ENCODE peak calls at places on chromosomes 12 and 14, in four cellular contexts. P, G, X and J are unnamed samples.

GRCh38 chr12:1830981-1831930 is 10.9 kb downstream of the LRTM2 start:
- DNase-seq in G (peak), P (peak), X (no peak), J (peak)

GRCh38 chr12:98416845-98417244 is 98.5 kb upstream of the TMPO start:
- DNase-seq in G (no peak), P (peak), X (no peak), J (no peak)

GRCh38 chr14:79514700-79515099 is 696.6 kb downstream of the DIO2 start:
- DNase-seq in P (no peak), X (no peak), G (no peak), J (no peak)

GRCh38 chr14:50069325-50069724 is 47.0 kb downstream of the VCPKMT start:
- DNase-seq in P (no peak), G (no peak), X (no peak), J (no peak)

GRCh38 chr14:29528889-29529288 is 398.8 kb downstream of the PRKD1 start:
- DNase-seq in G (no peak), P (no peak), X (no peak), J (no peak)

GRCh38 chr12:50201987-50202521 is 34.9 kb upstream of the CERS5 start:
- DNase-seq in P (no peak), G (no peak), X (no peak), J (no peak)

GRCh38 chr12:116346222-116346621 is 68.7 kb upstream of the MED13L start:
- DNase-seq in P (peak), G (no peak), X (no peak), J (no peak)

GRCh38 chr12:85529896-85530295 is 249.9 kb downstream of the ALX1 start:
- DNase-seq in G (no peak), P (no peak), X (no peak), J (no peak)

GRCh38 chr14:101151226-101151929 is 247.9 kb upstream of the RTL1 start:
- DNase-seq in G (no peak), X (no peak), P (peak), J (no peak)

GRCh38 chr14:64569108-64570045 is 19.6 kb downstream of the PPP1R36 start:
- DNase-seq in X (no peak), G (no peak), P (no peak), J (no peak)

GRCh38 chr12:23950775-23951391 is 1.4 kb upstream of the SOX5 start:
- DNase-seq in P (no peak), X (no peak), G (no peak), J (no peak)

GRCh38 chr14:53954551-53955233 is 1.9 kb downstream of the BMP4 start:
- DNase-seq in X (no peak), P (no peak), G (no peak), J (no peak)

GRCh38 chr12:3724096-3724805 is 28.7 kb downstream of the CRACR2A start:
- DNase-seq in G (no peak), P (no peak), X (no peak), J (no peak)

GRCh38 chr12:2963154-2963759 is 4.1 kb downstream of the TEAD4 start:
- DNase-seq in P (peak), G (no peak), X (no peak), J (no peak)

GRCh38 chr12:65741662-65742480 is 82.4 kb upstream of the HMGA2 start:
- DNase-seq in X (no peak), G (no peak), P (no peak), J (peak)

GRCh38 chr14:73786942-73787759 is 64.5 kb upstream of the PTGR2 start:
- DNase-seq in X (no peak), G (no peak), P (peak), J (no peak)

GRCh38 chr14:74508844-74509428 is 15.4 kb downstream of the ISCA2 start:
- DNase-seq in G (no peak), X (no peak), P (no peak), J (no peak)

GRCh38 chr14:43981135-43981787 is 525.8 kb downstream of the FSCB start:
- DNase-seq in X (no peak), P (no peak), G (no peak), J (no peak)

GRCh38 chr14:55120466-55121144 is 8.4 kb upstream of the LGALS3 start:
- DNase-seq in P (no peak), X (no peak), G (peak), J (no peak)

GRCh38 chr14:76715102-76715926 is 46.0 kb upstream of the VASH1 start:
- DNase-seq in P (peak), X (no peak), G (no peak), J (no peak)

GRCh38 chr12:26737487-26738030 is 95.4 kb downstream of the ITPR2 start:
- DNase-seq in X (no peak), G (no peak), P (no peak), J (no peak)

GRCh38 chr14:54567224-54567633 is 301 bp downstream of the SAMD4A start:
- DNase-seq in X (no peak), P (peak), G (no peak), J (peak)

GRCh38 chr12:27810756-27811155 is 30.7 kb upstream of the MANSC4 start:
- DNase-seq in X (no peak), P (no peak), G (no peak), J (no peak)

DNA sequence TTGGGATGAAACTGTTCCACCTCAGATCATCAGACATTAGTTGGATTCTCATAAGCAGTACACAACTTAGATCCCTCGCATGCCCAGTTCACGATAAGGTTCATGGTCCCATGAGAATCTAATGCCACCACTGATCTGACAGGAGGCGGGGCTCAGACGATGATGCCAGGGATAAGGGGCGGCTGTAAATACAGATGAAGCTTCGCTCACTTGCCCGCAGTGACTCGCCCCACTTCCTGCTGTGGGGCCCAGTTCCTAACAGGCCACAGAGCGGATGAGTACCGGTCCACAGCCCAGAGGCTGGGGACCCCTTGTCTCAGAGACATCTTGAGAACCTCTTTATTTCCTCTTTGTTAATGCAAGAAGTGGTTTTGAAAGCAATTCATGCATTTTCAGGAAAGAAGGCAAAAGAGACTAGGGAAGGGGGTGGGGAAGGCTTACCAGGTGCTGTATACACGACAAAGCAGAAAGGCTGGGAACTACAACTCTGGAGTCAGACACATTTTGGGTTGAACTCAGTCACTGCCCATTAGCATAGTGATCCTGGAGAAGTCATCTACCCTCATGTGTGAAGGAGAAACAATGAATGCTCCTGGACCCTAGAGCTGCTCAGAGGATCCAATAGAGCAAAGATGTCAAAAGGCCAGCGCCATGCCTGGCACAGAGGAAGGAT is 68.6 kb downstream of the EID3 start:
- DNase-seq in P (no peak), G (no peak), X (no peak), J (no peak)
- TF ChIP-seq SPI1 in P (no peak), G (peak), X (no peak), J (no peak)

GRCh38 chr14:93909429-93910128 is 17.6 kb upstream of the FAM181A start:
- DNase-seq in P (no peak), G (no peak), X (no peak), J (no peak)

GRCh38 chr14:93902619-93903307 is 24.4 kb upstream of the FAM181A start:
- DNase-seq in P (no peak), G (no peak), X (no peak), J (no peak)

GRCh38 chr14:93905623-93906022 is 21.5 kb upstream of the FAM181A start:
- DNase-seq in P (no peak), X (no peak), G (no peak), J (no peak)

GRCh38 chr14:93903342-93904184 is 23.6 kb upstream of the FAM181A start:
- DNase-seq in P (peak), X (no peak), G (no peak), J (no peak)

GRCh38 chr14:93906341-93907329 is 20.5 kb upstream of the FAM181A start:
- DNase-seq in G (peak), X (no peak), P (peak), J (peak)
- TF ChIP-seq SPI1 in G (no peak), X (no peak), P (no peak), J (no peak)

DNA sequence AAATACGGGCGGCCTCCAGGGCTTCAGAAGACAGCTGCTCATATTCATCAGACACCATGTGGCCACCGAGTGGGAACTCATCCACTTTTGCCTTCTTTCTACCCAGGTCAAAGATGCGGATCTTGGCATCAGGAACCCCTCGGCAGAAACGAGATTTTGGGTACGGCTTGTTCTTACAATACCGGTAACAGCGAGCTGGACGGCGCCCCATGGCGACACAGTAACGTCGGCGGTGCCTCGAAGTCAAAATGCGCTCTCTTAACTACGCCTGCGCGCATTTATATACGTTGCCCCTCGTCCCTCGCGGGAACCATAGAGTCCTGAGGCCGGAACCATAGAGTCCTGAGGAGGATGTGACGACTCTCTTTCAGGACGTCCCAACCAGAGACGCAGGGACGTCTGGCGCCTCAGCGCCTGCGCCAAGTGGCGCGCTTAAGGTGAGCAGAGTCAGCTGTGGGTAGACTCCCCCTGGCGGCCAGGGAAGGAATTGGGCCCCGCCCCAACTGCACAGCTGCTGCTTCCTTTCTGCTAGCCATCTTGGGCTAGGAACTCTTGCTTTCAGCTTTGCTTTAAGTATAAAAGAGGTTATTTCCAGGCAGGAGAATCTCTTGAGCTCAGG is at the start of gene RPL10L:
- DNase-seq in G (no peak), P (peak), X (no peak), J (no peak)
- TF ChIP-seq SPI1 in G (no peak), P (no peak), X (no peak), J (no peak)

GRCh38 chr12:12210416-12210815 is 56.4 kb downstream of the LRP6 start:
- DNase-seq in P (no peak), X (no peak), G (no peak), J (no peak)
- TF ChIP-seq SPI1 in P (no peak), X (no peak), G (no peak), J (no peak)